ENCODE peak calls at places on chromosomes 2 and 18, in six cellular contexts. W is A549, I is tibial nerve, Y is gastrocnemius medialis, S is ovary, U is breast epithelium. V is an unnamed sample.
A peak's percentile ranks its signal among the peaks of the same experiment; 100 is the strongest.

GRCh38 chr2:217995741-217996141 is 7.1 kb downstream of the TNS1 start:
- DNase-seq in W (no peak), I (peak; percentile 66), Y (no peak), S (peak; percentile 84), U (no peak), V (peak; percentile 23)

GRCh38 chr2:234502919-234503285 is 6.0 kb upstream of the ARL4C start:
- DNase-seq in W (no peak), I (no peak), Y (no peak), S (no peak), U (no peak), V (no peak)

GRCh38 chr2:59296279-59296678 is 1055.2 kb upstream of the FANCL start:
- DNase-seq in W (no peak), I (no peak), Y (no peak), S (no peak), U (no peak), V (no peak)

GRCh38 chr2:183186766-183187165 is 62.5 kb downstream of the NUP35 start:
- DNase-seq in W (no peak), I (no peak), Y (no peak), S (no peak), U (no peak), V (no peak)

GRCh38 chr2:96353032-96353561 is 17.5 kb downstream of the NCAPH start:
- DNase-seq in W (no peak), I (no peak), Y (peak; percentile 75), S (peak; percentile 31), U (peak; percentile 78), V (peak; percentile 46)

GRCh38 chr18:43935051-43935412 is 657.7 kb upstream of the SYT4 start:
- DNase-seq in W (no peak), I (no peak), Y (no peak), S (no peak), U (no peak), V (no peak)

GRCh38 chr2:95062716-95063400 is 37.4 kb downstream of the MAL start:
- DNase-seq in W (no peak), I (no peak), Y (no peak), S (no peak), U (no peak), V (no peak)

GRCh38 chr2:74845217-74845751 is 11.4 kb downstream of the HK2 start:
- DNase-seq in W (peak; percentile 76), I (peak; percentile 41), Y (peak; percentile 96), S (peak; percentile 44), U (peak; percentile 89), V (peak; percentile 91)

GRCh38 chr18:28075501-28075900 is 101.4 kb downstream of the CDH2 start:
- DNase-seq in W (peak; percentile 44), I (no peak), Y (no peak), S (no peak), U (no peak), V (no peak)

GRCh38 chr2:99471635-99472326 is 18.0 kb downstream of the REV1 start:
- DNase-seq in W (no peak), I (no peak), Y (no peak), S (no peak), U (no peak), V (no peak)

GRCh38 chr18:56884511-56884910 is 233.4 kb downstream of the WDR7 start:
- DNase-seq in W (no peak), I (no peak), Y (no peak), S (no peak), U (no peak), V (no peak)

GRCh38 chr2:190648289-190649034 is 421 bp upstream of the NAB1 start:
- DNase-seq in W (peak; percentile 89), I (peak; percentile 84), Y (peak; percentile 70), S (peak; percentile 93), U (peak; percentile 74), V (peak; percentile 91)

GRCh38 chr2:8352300-8352699 is 329.6 kb upstream of the ID2 start:
- DNase-seq in W (no peak), I (no peak), Y (no peak), S (no peak), U (no peak), V (no peak)

GRCh38 chr2:152309352-152310214 is 25.4 kb upstream of the FMNL2 start:
- DNase-seq in W (peak; percentile 64), I (no peak), Y (no peak), S (no peak), U (no peak), V (peak; percentile 5)

GRCh38 chr2:213238753-213239591 is 45.3 kb upstream of the SPAG16 start:
- DNase-seq in W (peak; percentile 58), I (peak; percentile 67), Y (no peak), S (peak; percentile 31), U (no peak), V (peak; percentile 35)

GRCh38 chr2:80326214-80326613 is 21.7 kb upstream of the LRRTM1 start:
- DNase-seq in W (peak; percentile 13), I (no peak), Y (no peak), S (no peak), U (no peak), V (peak; percentile 8)

GRCh38 chr2:29063646-29064372 is 10.5 kb downstream of the PCARE start:
- DNase-seq in W (no peak), I (peak; percentile 57), Y (no peak), S (no peak), U (peak; percentile 50), V (peak; percentile 62)

GRCh38 chr2:68031546-68032160 is 31.2 kb downstream of the C1D start:
- DNase-seq in W (peak; percentile 57), I (peak; percentile 13), Y (no peak), S (no peak), U (no peak), V (no peak)

GRCh38 chr18:59458575-59458974 is 99.5 kb upstream of the LMAN1 start:
- DNase-seq in W (no peak), I (no peak), Y (no peak), S (no peak), U (no peak), V (no peak)

GRCh38 chr18:58955738-58956137 is 91.1 kb downstream of the ZNF532 start:
- DNase-seq in W (no peak), I (peak; percentile 54), Y (no peak), S (no peak), U (no peak), V (no peak)

GRCh38 chr2:64036343-64036742 is 17.1 kb upstream of the VPS54 start:
- DNase-seq in W (no peak), I (no peak), Y (no peak), S (no peak), U (no peak), V (no peak)

GRCh38 chr2:17300141-17300540 is 218.1 kb downstream of the RAD51AP2 start:
- DNase-seq in W (peak; percentile 31), I (no peak), Y (no peak), S (no peak), U (no peak), V (no peak)

GRCh38 chr2:186503827-186504606 is 18.0 kb downstream of the ZC3H15 start:
- DNase-seq in W (peak; percentile 37), I (no peak), Y (no peak), S (no peak), U (no peak), V (no peak)

GRCh38 chr2:179596018-179596417 is 265.4 kb downstream of the ZNF385B start:
- DNase-seq in W (no peak), I (no peak), Y (no peak), S (no peak), U (no peak), V (no peak)

GRCh38 chr2:49189512-49190225 is 35.4 kb upstream of the FSHR start:
- DNase-seq in W (no peak), I (no peak), Y (no peak), S (no peak), U (no peak), V (no peak)

GRCh38 chr2:102783506-102784189 is 21.8 kb downstream of the TMEM182 start:
- DNase-seq in W (no peak), I (no peak), Y (no peak), S (no peak), U (no peak), V (no peak)

GRCh38 chr2:15076668-15077067 is 444.2 kb downstream of the LRATD1 start:
- DNase-seq in W (no peak), I (no peak), Y (no peak), S (no peak), U (no peak), V (no peak)
- H3K27ac ChIP-seq in W (no peak overlapping the region), I (no peak overlapping the region), Y (no peak overlapping the region), S (no peak overlapping the region), U (no peak overlapping the region), V (no peak overlapping the region)

GRCh38 chr2:126913329-126913728 is 14.6 kb downstream of the TEX51 start:
- DNase-seq in W (no peak), I (no peak), Y (no peak), S (no peak), U (peak; percentile 14), V (no peak)
- TF ChIP-seq POLR2A in W (no peak), I (no peak), Y (no peak), S (no peak), U (no peak), V (no peak)

DNA sequence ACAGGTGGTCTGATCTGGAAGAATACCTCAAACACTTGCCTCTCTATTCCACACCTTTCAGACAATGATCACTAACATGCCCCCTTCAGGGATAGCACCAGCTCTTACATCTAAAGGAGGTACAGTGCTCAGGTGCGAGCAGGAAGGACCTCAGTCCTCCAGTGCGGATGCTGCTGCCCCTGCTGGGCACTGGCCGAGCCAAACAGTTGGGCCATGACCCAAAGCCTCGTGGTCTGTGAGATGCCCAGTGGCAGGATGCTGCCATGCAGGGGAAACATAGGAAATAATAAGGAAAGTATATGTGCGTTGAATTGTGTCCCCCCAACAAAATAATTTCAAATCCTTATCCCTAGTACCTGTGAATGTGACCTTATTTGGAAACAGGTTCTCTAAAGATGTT is 243.7 kb downstream of the NDUFA10 start:
- DNase-seq in W (no peak), I (no peak), Y (no peak), S (no peak), U (peak; percentile 20), V (no peak)
- TF ChIP-seq CTCF in W (no peak), I (no peak), Y (no peak), S (no peak), U (no peak), V (no peak)

GRCh38 chr2:20834331-20834730 is 11.4 kb upstream of the LDAH start:
- DNase-seq in W (no peak), I (no peak), Y (no peak), S (no peak), U (no peak), V (no peak)
- H3K27ac ChIP-seq in W (no peak overlapping the region), I (no peak overlapping the region), Y (no peak overlapping the region), S (no peak overlapping the region), U (no peak overlapping the region), V (no peak overlapping the region)

DNA sequence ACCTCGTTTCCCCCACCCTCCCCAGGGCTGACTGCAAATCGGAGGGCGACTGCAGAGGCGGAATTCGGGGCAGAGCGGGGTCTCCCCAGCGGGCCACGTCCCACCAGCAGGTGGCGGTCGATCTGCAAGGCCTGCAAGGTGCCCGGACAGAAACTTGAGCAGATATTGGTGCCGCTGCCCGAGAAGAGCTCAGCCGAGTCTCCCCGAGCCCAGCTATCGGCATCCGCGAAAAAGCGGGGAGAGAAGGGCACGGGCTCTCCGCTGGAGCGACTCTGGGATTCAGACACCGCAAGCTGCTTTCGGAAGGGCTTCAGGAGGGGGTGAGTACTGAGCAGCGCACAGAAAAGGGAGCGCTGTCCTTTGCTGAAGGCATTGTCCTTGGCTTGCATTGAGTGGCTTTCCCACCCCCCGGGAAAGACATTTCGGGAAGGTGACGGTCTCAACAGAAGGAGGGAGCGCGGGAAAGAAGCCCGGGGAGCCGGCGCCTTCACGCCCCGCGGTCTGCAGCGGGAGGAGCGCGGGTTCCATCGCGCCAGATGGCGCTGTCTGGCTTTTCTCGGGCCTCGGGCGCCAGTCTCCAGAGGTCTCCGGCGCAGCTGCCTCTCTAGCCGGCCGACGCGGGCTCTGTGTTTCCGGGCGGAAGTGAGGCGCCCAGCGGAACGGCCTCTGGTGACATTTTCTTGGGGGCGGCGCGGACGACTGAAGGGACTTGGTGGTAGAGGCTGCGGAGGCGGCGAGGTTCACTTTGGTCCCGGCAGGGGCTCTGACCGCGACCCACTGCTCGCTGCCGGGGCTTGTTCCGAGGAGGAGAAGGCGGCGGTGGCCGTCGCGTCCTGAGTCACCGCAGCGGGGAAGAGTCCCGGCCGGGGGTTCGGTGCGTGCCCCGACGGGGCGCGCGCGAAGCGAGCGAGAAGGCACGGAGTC is 69.5 kb downstream of the HAUS1 start:
- DNase-seq in W (peak; percentile 89), I (peak; percentile 89), Y (peak; percentile 86), S (peak; percentile 92), U (peak; percentile 94), V (peak; percentile 95)
- TF ChIP-seq POLR2A in W (peak; percentile 29), I (peak; percentile 45), Y (peak; percentile 71), S (peak; percentile 23), U (no peak), V (peak; percentile 78)